ENCODE peak calls at places on chromosomes 5 and 9, in five cellular contexts. U is IMR-90, F is OCI-LY7, Y is astrocyte of the cerebellum, C is GM06990. D is an unnamed sample.

GRCh38 chr5:141121563-141121962 is at the start of gene PCDHB4:
- DNase-seq in U (no peak), C (no peak), Y (no peak), F (no peak), D (no peak)

GRCh38 chr5:173710528-173710927 is 94.1 kb upstream of the BOD1 start:
- DNase-seq in Y (no peak), U (no peak), C (no peak), F (no peak), D (no peak)

GRCh38 chr5:133445744-133446143 is 166.6 kb downstream of the FSTL4 start:
- DNase-seq in Y (no peak), C (no peak), U (no peak), F (no peak), D (no peak)

GRCh38 chr5:134127988-134128647 is 13.6 kb downstream of the TCF7 start:
- DNase-seq in Y (no peak), F (no peak), U (no peak), C (no peak), D (no peak)

GRCh38 chr9:135500071-135500524 is 384 bp upstream of the MRPS2 start:
- DNase-seq in F (peak; percentile 14), C (no peak), Y (no peak), U (peak; percentile 44), D (no peak)

GRCh38 chr5:167998148-167998767 is 293.2 kb upstream of the WWC1 start:
- DNase-seq in C (no peak), Y (peak; percentile 6), U (peak; percentile 6), F (no peak), D (no peak)

GRCh38 chr9:7407246-7407645 is 392.3 kb downstream of the DMAC1 start:
- DNase-seq in C (no peak), U (no peak), Y (no peak), F (no peak), D (no peak)

GRCh38 chr5:81068063-81068462 is 107.9 kb downstream of the RASGRF2 start:
- DNase-seq in Y (no peak), F (no peak), C (no peak), U (no peak), D (no peak)

GRCh38 chr9:5612187-5612535 is 16.7 kb upstream of the RIC1 start:
- DNase-seq in C (no peak), F (no peak), U (no peak), Y (no peak), D (no peak)

GRCh38 chr5:157303667-157304327 is 37.9 kb downstream of the CYFIP2 start:
- DNase-seq in F (peak; percentile 16), Y (no peak), U (no peak), C (no peak), D (no peak)

GRCh38 chr5:78719504-78720233 is 71.1 kb upstream of the LHFPL2 start:
- DNase-seq in F (peak; percentile 48), Y (no peak), U (no peak), C (no peak), D (no peak)

GRCh38 chr5:44332360-44332971 is 56.8 kb downstream of the FGF10 start:
- DNase-seq in C (no peak), Y (peak; percentile 23), U (peak; percentile 52), F (peak; percentile 48), D (peak; percentile 6)

GRCh38 chr9:36101916-36102741 is 34.4 kb upstream of the GLIPR2 start:
- DNase-seq in U (peak; percentile 100), C (no peak), Y (peak; percentile 96), F (no peak), D (peak; percentile 92)

GRCh38 chr9:36099718-36100117 is 36.8 kb upstream of the GLIPR2 start:
- DNase-seq in F (no peak), C (no peak), Y (no peak), U (no peak), D (no peak)

GRCh38 chr9:36102742-36103495 is 33.6 kb upstream of the GLIPR2 start:
- DNase-seq in Y (peak; percentile 9), U (peak; percentile 71), F (peak; percentile 90), C (peak; percentile 9), D (peak; percentile 35)

GRCh38 chr9:36100532-36100931 is 36.0 kb upstream of the GLIPR2 start:
- DNase-seq in Y (peak; percentile 15), C (no peak), F (no peak), U (peak; percentile 52), D (no peak)
- TF ChIP-seq CTCF in Y (peak; percentile 19), C (no peak), F (no peak), U (peak; percentile 22), D (peak; percentile 18)

GRCh38 chr5:40406426-40407211 is 273.1 kb upstream of the PTGER4 start:
- DNase-seq in F (peak; percentile 2), C (peak; percentile 23), U (no peak), Y (no peak), D (no peak)

GRCh38 chr5:40413747-40414146 is 266.0 kb upstream of the PTGER4 start:
- DNase-seq in U (peak; percentile 61), F (no peak), Y (no peak), C (no peak), D (no peak)

GRCh38 chr5:40409600-40409999 is 270.1 kb upstream of the PTGER4 start:
- DNase-seq in F (no peak), U (no peak), Y (no peak), C (no peak), D (no peak)

GRCh38 chr5:40410939-40411635 is 268.6 kb upstream of the PTGER4 start:
- DNase-seq in F (no peak), Y (peak; percentile 73), U (peak; percentile 60), C (no peak), D (no peak)

GRCh38 chr5:40410231-40410861 is 269.4 kb upstream of the PTGER4 start:
- DNase-seq in Y (peak; percentile 74), C (no peak), F (no peak), U (peak; percentile 49), D (no peak)
- H3K4me3 ChIP-seq in Y (no peak overlapping the region), C (no peak overlapping the region), F (no peak overlapping the region), U (no peak overlapping the region), D (no peak overlapping the region)

GRCh38 chr5:982377-983237 is 26.0 kb upstream of the NKD2 start:
- DNase-seq in F (peak; percentile 13), Y (no peak), U (no peak), C (no peak), D (no peak)
- TF ChIP-seq CTCF in F (peak; percentile 73), Y (peak; percentile 42), U (peak; percentile 24), C (peak; percentile 44), D (peak; percentile 51)

GRCh38 chr5:150409638-150410523 is 2.8 kb downstream of the CD74 start:
- DNase-seq in F (peak; percentile 84), U (peak; percentile 88), C (peak; percentile 84), Y (peak; percentile 78), D (peak; percentile 44)
- H3K4me3 ChIP-seq in F (peak overlapping the region; percentile 99), U (no peak overlapping the region), C (peak overlapping the region; percentile 97), Y (no peak overlapping the region), D (peak overlapping the region; percentile 19)

GRCh38 chr9:35407846-35408245 is 82.1 kb upstream of the RUSC2 start:
- DNase-seq in C (no peak), U (no peak), Y (no peak), F (no peak), D (no peak)

GRCh38 chr9:35401011-35401410 is 88.9 kb upstream of the RUSC2 start:
- DNase-seq in F (no peak), Y (no peak), U (no peak), C (no peak), D (no peak)

DNA sequence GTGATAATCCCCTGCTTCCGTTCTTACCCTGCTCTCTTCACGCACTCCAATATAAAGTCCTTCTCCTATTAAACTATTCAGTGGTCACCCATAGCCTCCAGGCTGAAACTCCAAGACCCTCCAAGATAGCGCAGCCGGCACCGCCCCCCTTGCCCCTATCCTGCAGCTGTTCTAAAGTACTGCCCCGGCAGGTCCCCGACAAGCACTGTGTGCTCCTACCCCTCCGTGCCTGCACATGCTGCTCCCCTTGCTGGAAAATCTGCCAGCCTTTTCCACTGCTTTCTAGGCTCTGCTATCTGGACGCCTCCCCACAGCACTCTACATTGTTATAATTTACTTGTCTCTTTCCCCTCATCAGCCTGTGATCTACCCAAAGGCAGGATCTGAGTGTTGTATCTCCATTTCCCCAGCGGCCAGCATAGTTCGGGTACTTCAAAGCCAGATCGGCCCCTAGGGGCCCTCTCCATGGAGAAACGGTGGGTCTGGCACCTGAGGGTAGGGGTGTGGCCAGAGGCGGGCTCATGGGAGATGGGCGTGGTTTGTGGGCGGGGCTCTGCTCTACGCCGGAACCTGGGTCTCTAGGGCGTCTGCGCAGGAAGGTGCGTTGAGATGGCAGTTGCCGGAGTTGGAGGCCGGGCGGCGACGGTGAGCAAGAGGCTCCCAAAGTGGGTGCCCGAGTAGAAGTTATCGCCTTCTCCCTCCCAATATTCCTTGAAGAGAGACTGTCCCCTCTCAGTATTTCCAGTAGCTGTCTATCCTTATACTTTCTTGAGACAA is 83.5 kb upstream of the RUSC2 start:
- DNase-seq in F (no peak), U (no peak), Y (no peak), C (peak; percentile 32), D (no peak)
- TF ChIP-seq CTCF in F (no peak), U (no peak), Y (no peak), C (no peak), D (no peak)

D was measured in epithelial cell of proximal tubule.